ENCODE peak calls at places on chromosomes 5 and 9, in six cellular contexts. F is small intestine, T is aorta, D is transverse colon, G is left ventricle myocardium inferior, V is mesenchymal stem cell. B is an unnamed sample.
A peak's percentile ranks its signal among the peaks of the same experiment; 100 is the strongest.

GRCh38 chr5:150356575-150357284 is 767 bp upstream of the TCOF1 start:
- DNase-seq in T (no peak), D (no peak), G (no peak), V (no peak), F (no peak), B (no peak)

GRCh38 chr9:109122726-109123621 is 3.2 kb upstream of the TMEM245 start:
- DNase-seq in D (no peak), G (no peak), T (no peak), V (no peak), F (no peak), B (no peak)

GRCh38 chr9:128946945-128947422 is 419 bp downstream of the DOLK start:
- DNase-seq in T (peak; percentile 51), D (peak; percentile 40), V (no peak), G (no peak), F (peak; percentile 33), B (no peak)

GRCh38 chr9:137275937-137276756 is 1.4 kb upstream of the TOR4A start:
- DNase-seq in G (no peak), V (no peak), T (peak; percentile 49), F (no peak), D (no peak), B (no peak)

GRCh38 chr5:146213210-146213838 is 9.9 kb downstream of the RBM27 start:
- DNase-seq in F (peak; percentile 79), T (no peak), G (no peak), V (no peak), D (no peak), B (no peak)

GRCh38 chr5:137617806-137618205 is 118.1 kb downstream of the KLHL3 start:
- DNase-seq in D (no peak), T (no peak), F (no peak), G (no peak), V (peak; percentile 27), B (peak; percentile 39)

GRCh38 chr9:14485366-14485765 is 171.4 kb upstream of the NFIB start:
- DNase-seq in D (no peak), F (no peak), V (peak; percentile 3), G (no peak), T (no peak), B (no peak)

GRCh38 chr9:136792321-136793062 is 1.3 kb downstream of the TMEM141 start:
- DNase-seq in F (no peak), G (no peak), V (no peak), T (peak; percentile 53), D (no peak), B (no peak)

GRCh38 chr5:154857091-154857533 is 1.3 kb upstream of the CNOT8 start:
- DNase-seq in T (no peak), F (peak; percentile 10), V (no peak), G (peak; percentile 89), D (peak; percentile 81), B (peak; percentile 22)

DNA sequence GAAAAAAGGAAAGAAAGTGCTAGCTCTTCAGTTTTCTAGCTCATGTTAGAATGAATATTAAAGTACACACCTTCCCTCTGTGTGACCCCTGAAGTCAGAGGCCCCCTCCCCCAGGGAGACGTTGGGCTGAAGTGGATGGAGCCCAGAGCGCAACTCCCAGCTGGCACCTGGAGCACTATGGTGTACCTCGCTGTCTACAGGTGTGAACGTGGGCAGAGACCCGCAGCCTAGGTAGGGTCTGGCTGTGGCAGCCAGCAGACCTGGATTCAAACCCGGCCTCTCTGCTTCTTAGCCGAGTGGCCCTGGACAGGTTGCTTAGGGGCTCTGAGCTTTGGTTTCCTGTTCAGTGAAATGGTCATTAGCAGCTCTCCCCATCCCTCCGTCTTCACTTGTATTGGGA is 6.3 kb downstream of the TOR2A start:
- DNase-seq in V (no peak), T (no peak), G (no peak), F (no peak), D (no peak), B (no peak)
- H3K27ac ChIP-seq in V (no peak overlapping the region), T (no peak overlapping the region), G (no peak overlapping the region), F (no peak overlapping the region), D (no peak overlapping the region), B (no peak overlapping the region)

GRCh38 chr5:9653811-9654210 is 23.7 kb upstream of the TAS2R1 start:
- DNase-seq in V (peak; percentile 98), D (no peak), T (peak; percentile 81), F (no peak), G (peak; percentile 70), B (no peak)
- H3K27ac ChIP-seq in V (no peak overlapping the region), D (no peak overlapping the region), T (no peak overlapping the region), F (no peak overlapping the region), G (peak overlapping the region; percentile 73), B (no peak overlapping the region)

GRCh38 chr9:130845254-130845653 is 10.2 kb downstream of the ABL1 start:
- DNase-seq in F (no peak), V (no peak), G (no peak), D (no peak), T (no peak), B (no peak)
- H3K27ac ChIP-seq in F (peak overlapping the region; percentile 65), V (peak overlapping the region; percentile 100), G (peak overlapping the region; percentile 96), D (peak overlapping the region; percentile 99), T (peak overlapping the region; percentile 99), B (peak overlapping the region; percentile 90)

GRCh38 chr5:160926428-160926827 is 74.4 kb upstream of the ATP10B start:
- DNase-seq in D (peak; percentile 83), T (no peak), V (no peak), G (no peak), F (peak; percentile 79), B (no peak)
- H3K27ac ChIP-seq in D (peak overlapping the region; percentile 52), T (no peak overlapping the region), V (no peak overlapping the region), G (no peak overlapping the region), F (no peak overlapping the region), B (no peak overlapping the region)

B was measured in Panc1.